ENCODE peak calls at places on chromosomes 6 and 20, in eight cellular contexts. S is sigmoid colon; O is endothelial cell; B is NCI-H774; X is H4; P is M059J; Z is stimulated activated CD4-positive, alpha-beta T cell treated with anti-CD3 and anti-CD28 coated beads, Interleukin-1b, Interleukin-23, amount 100 ng/mL, for 48 hours; K is AG10803. R is an unnamed sample.

GRCh38 chr6:39298061-39298460 is 16.2 kb downstream of the KCNK17 start:
- DNase-seq in O (no peak), S (no peak), Z (no peak), B (no peak), P (no peak), X (no peak), K (no peak), R (no peak)

GRCh38 chr6:75424610-75425548 is 68.7 kb downstream of the FILIP1 start:
- DNase-seq in O (no peak), K (no peak), X (peak; percentile 49), Z (no peak), B (no peak), S (no peak), P (peak; percentile 84), R (no peak)

GRCh38 chr20:11585752-11586352 is 331.8 kb upstream of the BTBD3 start:
- DNase-seq in P (peak; percentile 49), S (no peak), K (peak; percentile 2), O (no peak), Z (no peak), B (peak; percentile 11), X (peak; percentile 27), R (no peak)

GRCh38 chr20:5731753-5732366 is 18.3 kb upstream of the SHLD1 start:
- DNase-seq in X (no peak), K (no peak), O (no peak), Z (no peak), S (no peak), B (no peak), P (no peak), R (no peak)

GRCh38 chr20:21048841-21049273 is 57.3 kb downstream of the LINC00237 start:
- DNase-seq in P (peak; percentile 38), X (no peak), K (peak; percentile 11), S (no peak), O (peak; percentile 75), B (peak; percentile 7), Z (peak; percentile 32), R (no peak)

GRCh38 chr20:49397525-49397924 is 84.9 kb downstream of the KCNB1 start:
- DNase-seq in X (peak; percentile 37), P (peak; percentile 86), O (no peak), K (peak; percentile 66), B (no peak), Z (no peak), S (no peak), R (no peak)

GRCh38 chr20:34815636-34816035 is 9.8 kb downstream of the NCOA6 start:
- DNase-seq in B (no peak), X (no peak), S (no peak), K (peak; percentile 56), Z (no peak), O (no peak), P (peak; percentile 36), R (no peak)

GRCh38 chr6:2841264-2842138 is at the start of gene SERPINB1:
- DNase-seq in O (peak; percentile 74), K (peak; percentile 95), X (peak; percentile 91), B (peak; percentile 73), S (peak; percentile 93), Z (peak; percentile 95), P (peak; percentile 24), R (no peak)

GRCh38 chr6:41548098-41548840 is 2.1 kb downstream of the FOXP4 start:
- DNase-seq in S (no peak), K (no peak), O (no peak), P (no peak), B (no peak), Z (peak; percentile 25), X (no peak), R (no peak)

GRCh38 chr6:95185874-95186273 is 391.5 kb upstream of the MANEA start:
- DNase-seq in B (no peak), O (no peak), Z (no peak), S (no peak), K (no peak), P (no peak), X (no peak), R (no peak)

GRCh38 chr6:17336425-17336824 is 55.3 kb downstream of the RBM24 start:
- DNase-seq in X (peak; percentile 28), P (peak; percentile 53), O (no peak), B (no peak), K (peak; percentile 39), Z (no peak), S (no peak), R (no peak)

GRCh38 chr20:58816051-58816450 is 34.7 kb downstream of the GNAS-AS1 start:
- DNase-seq in S (no peak), O (no peak), Z (no peak), X (no peak), P (no peak), B (no peak), K (no peak), R (no peak)

GRCh38 chr6:70547313-70547712 is 19.4 kb upstream of the SDHAF4 start:
- DNase-seq in O (no peak), B (no peak), S (no peak), K (peak; percentile 34), Z (no peak), X (peak; percentile 11), P (peak; percentile 39), R (no peak)

GRCh38 chr20:37542281-37542680 is 14.6 kb upstream of the BLCAP start:
- DNase-seq in P (peak; percentile 86), B (no peak), X (no peak), K (no peak), O (no peak), Z (no peak), S (no peak), R (no peak)

GRCh38 chr20:47181056-47181862 is 175.2 kb downstream of the ZMYND8 start:
- DNase-seq in Z (peak; percentile 28), P (peak; percentile 83), O (no peak), K (peak; percentile 61), B (no peak), S (no peak), X (peak; percentile 78), R (no peak)

GRCh38 chr6:99617131-99617530 is 10.5 kb downstream of the PRDM13 start:
- DNase-seq in S (no peak), P (no peak), K (no peak), X (no peak), O (no peak), Z (no peak), B (no peak), R (no peak)

GRCh38 chr20:36277546-36277945 is 28.6 kb upstream of the DLGAP4 start:
- DNase-seq in K (no peak), P (no peak), O (no peak), X (no peak), S (peak; percentile 20), B (no peak), Z (no peak), R (no peak)

GRCh38 chr6:101761124-101761601 is 367.7 kb downstream of the GRIK2 start:
- DNase-seq in B (no peak), O (no peak), S (no peak), Z (no peak), K (peak; percentile 95), X (no peak), P (peak; percentile 62), R (no peak)

GRCh38 chr6:45163952-45164766 is 164.0 kb upstream of the RUNX2 start:
- DNase-seq in X (no peak), P (peak; percentile 44), K (no peak), B (no peak), O (no peak), Z (peak; percentile 37), S (no peak), R (no peak)

GRCh38 chr20:46406986-46407670 is 713 bp upstream of the ELMO2 start:
- DNase-seq in P (no peak), Z (peak; percentile 91), S (peak; percentile 87), X (peak; percentile 15), B (peak; percentile 46), K (peak; percentile 12), O (peak; percentile 17), R (no peak)

GRCh38 chr6:92479821-92480220 is 939.5 kb downstream of the EPHA7 start:
- DNase-seq in X (no peak), Z (no peak), B (no peak), K (peak; percentile 30), S (no peak), O (no peak), P (no peak), R (no peak)

GRCh38 chr6:1482381-1483166 is 93.2 kb downstream of the FOXF2 start:
- DNase-seq in X (no peak), S (no peak), B (no peak), O (no peak), P (peak; percentile 79), K (no peak), Z (no peak), R (no peak)

GRCh38 chr6:43457643-43458042 is 2.3 kb upstream of the DLK2 start:
- DNase-seq in B (no peak), P (no peak), K (no peak), S (no peak), Z (no peak), O (no peak), X (no peak), R (no peak)

GRCh38 chr6:107670792-107671199 is 153.3 kb downstream of the SCML4 start:
- DNase-seq in B (peak; percentile 36), O (peak; percentile 63), S (peak; percentile 78), P (peak; percentile 78), Z (no peak), X (peak; percentile 53), K (peak; percentile 28), R (no peak)

GRCh38 chr6:170456886-170457698 is 96.0 kb downstream of the PSMB1 start:
- DNase-seq in O (no peak), K (no peak), B (no peak), Z (no peak), X (no peak), S (no peak), P (no peak), R (peak; percentile 75)

GRCh38 chr6:66985816-66986215 is 1278.8 kb upstream of the EYS start:
- DNase-seq in O (no peak), K (no peak), B (no peak), S (no peak), Z (no peak), X (no peak), P (peak; percentile 91), R (no peak)

GRCh38 chr6:13053080-13053479 is 275.3 kb downstream of the TBC1D7 start:
- DNase-seq in P (no peak), S (no peak), O (no peak), Z (no peak), B (no peak), K (no peak), X (no peak), R (no peak)

R was measured in chondrocyte.